ENCODE peak calls at places on chromosome 18, in nine cellular contexts. E is NCI-H2081; F is naive B cell; Q is GM06990; Z is ecto neural progenitor cell; Y is AG09319; K is naive thymus-derived CD8-positive, alpha-beta T cell; B is MCF 10A; T is hepatocyte. P is an unnamed sample.

GRCh38 chr18:8301427-8302172 is 307.6 kb upstream of the RAB12 start:
- DNase-seq in Z (no peak), E (peak; percentile 84), Q (no peak), K (no peak), Y (no peak), T (peak; percentile 13), B (peak; percentile 5), F (no peak), P (no peak)

GRCh38 chr18:8766576-8767253 is 61.4 kb downstream of the MTCL1 start:
- DNase-seq in T (no peak), K (no peak), Q (no peak), E (no peak), Z (no peak), Y (no peak), F (no peak), B (no peak), P (no peak)

GRCh38 chr18:65906621-65907034 is 155.8 kb downstream of the CDH7 start:
- DNase-seq in F (no peak), E (peak; percentile 6), T (peak; percentile 71), K (no peak), Z (no peak), Q (no peak), Y (no peak), B (no peak), P (no peak)

GRCh38 chr18:32158108-32158624 is 31.7 kb upstream of the MEP1B start:
- DNase-seq in Y (peak; percentile 71), B (peak; percentile 92), E (peak; percentile 95), Z (peak; percentile 86), F (peak; percentile 48), T (peak; percentile 93), K (peak; percentile 79), Q (peak; percentile 20), P (peak; percentile 64)

GRCh38 chr18:42412896-42413295 is 457.9 kb downstream of the PIK3C3 start:
- DNase-seq in Y (no peak), Q (no peak), T (no peak), K (no peak), E (no peak), F (no peak), Z (no peak), B (peak; percentile 60), P (no peak)

GRCh38 chr18:42157420-42157819 is 202.4 kb downstream of the PIK3C3 start:
- DNase-seq in E (no peak), F (no peak), Z (no peak), Y (no peak), T (no peak), Q (no peak), K (no peak), B (no peak), P (no peak)

GRCh38 chr18:49757513-49758262 is 55.6 kb downstream of the ACAA2 start:
- DNase-seq in K (no peak), F (no peak), E (no peak), B (peak; percentile 42), Z (no peak), Y (no peak), Q (peak; percentile 17), T (no peak), P (no peak)

GRCh38 chr18:7856733-7857132 is 289.6 kb downstream of the PTPRM start:
- DNase-seq in Q (no peak), B (no peak), Z (no peak), K (no peak), E (no peak), T (peak; percentile 19), F (no peak), Y (no peak), P (no peak)

GRCh38 chr18:7607535-7608173 is 40.5 kb downstream of the PTPRM start:
- DNase-seq in Q (no peak), B (no peak), Y (no peak), Z (no peak), E (no peak), K (no peak), T (no peak), F (no peak), P (no peak)

GRCh38 chr18:62101236-62101635 is 85.6 kb downstream of the PIGN start:
- DNase-seq in Z (no peak), T (no peak), F (no peak), B (no peak), Y (peak; percentile 25), Q (no peak), K (no peak), E (no peak), P (no peak)

GRCh38 chr18:34709104-34709503 is 994 bp upstream of the DTNA start:
- DNase-seq in E (no peak), Q (no peak), Z (peak; percentile 43), Y (peak; percentile 56), K (no peak), F (no peak), T (no peak), B (peak; percentile 91), P (no peak)

GRCh38 chr18:55073116-55073515 is 113.9 kb upstream of the CCDC68 start:
- DNase-seq in E (no peak), T (no peak), Q (no peak), B (peak; percentile 38), K (no peak), F (no peak), Z (no peak), Y (no peak), P (no peak)

GRCh38 chr18:50268022-50268747 is 1.9 kb upstream of the CFAP53 start:
- DNase-seq in K (peak; percentile 71), T (peak; percentile 83), B (no peak), E (no peak), Q (peak; percentile 92), Y (no peak), Z (peak; percentile 91), F (peak; percentile 82), P (no peak)

GRCh38 chr18:65567372-65567771 is 183.4 kb upstream of the CDH7 start:
- DNase-seq in Q (no peak), Z (no peak), K (no peak), F (no peak), T (peak; percentile 40), E (peak; percentile 53), B (peak; percentile 43), Y (no peak), P (no peak)

GRCh38 chr18:61963705-61964104 is 70.9 kb upstream of the RNF152 start:
- DNase-seq in K (no peak), Y (no peak), T (no peak), Q (no peak), E (no peak), B (no peak), Z (no peak), F (no peak), P (no peak)

GRCh38 chr18:71115261-71115660 is 826.4 kb downstream of the SOCS6 start:
- DNase-seq in Y (no peak), F (no peak), B (no peak), Q (no peak), T (no peak), K (no peak), Z (no peak), E (no peak), P (no peak)

GRCh38 chr18:66916834-66917233 is 312.9 kb upstream of the CDH19 start:
- DNase-seq in T (no peak), Q (no peak), F (no peak), E (no peak), Z (no peak), K (no peak), Y (no peak), B (peak; percentile 35), P (no peak)

GRCh38 chr18:26307161-26307773 is 81.0 kb downstream of the TAF4B start:
- DNase-seq in Q (peak; percentile 14), T (peak; percentile 73), B (peak; percentile 65), F (no peak), K (peak; percentile 11), Z (no peak), Y (peak; percentile 12), E (peak; percentile 64), P (peak; percentile 18)

GRCh38 chr18:70294471-70295191 is 5.8 kb downstream of the SOCS6 start:
- DNase-seq in F (no peak), B (no peak), Y (no peak), T (no peak), E (no peak), K (no peak), Z (no peak), Q (no peak), P (no peak)

GRCh38 chr18:48486762-48487161 is 52.1 kb upstream of the CTIF start:
- DNase-seq in K (no peak), T (peak; percentile 23), F (no peak), Q (no peak), Z (no peak), B (no peak), Y (no peak), E (no peak), P (no peak)

GRCh38 chr18:79556829-79557585 is 122.6 kb upstream of the CTDP1 start:
- DNase-seq in B (no peak), Y (no peak), E (no peak), T (no peak), F (no peak), K (no peak), Z (no peak), Q (no peak), P (no peak)

GRCh38 chr18:54254265-54254758 is 15.0 kb upstream of the POLI start:
- DNase-seq in T (peak; percentile 69), Z (no peak), B (peak; percentile 60), F (no peak), Y (no peak), E (no peak), Q (no peak), K (no peak), P (peak; percentile 6)

GRCh38 chr18:68480196-68480595 is 234.7 kb downstream of the TMX3 start:
- DNase-seq in Z (no peak), K (no peak), F (no peak), E (no peak), T (no peak), Q (no peak), Y (no peak), B (no peak), P (no peak)

GRCh38 chr18:2508678-2509077 is 62.6 kb downstream of the METTL4 start:
- DNase-seq in B (no peak), Z (no peak), K (no peak), T (no peak), Y (no peak), E (no peak), Q (no peak), F (no peak), P (no peak)

GRCh38 chr18:56974141-56974540 is 172.7 kb upstream of the BOD1L2 start:
- DNase-seq in K (no peak), F (no peak), E (no peak), Q (no peak), B (no peak), Z (no peak), T (no peak), Y (no peak), P (no peak)

GRCh38 chr18:50879302-50880107 is 587 bp downstream of the ME2 start:
- DNase-seq in Z (no peak), K (peak; percentile 60), Y (no peak), Q (peak; percentile 70), B (peak; percentile 49), T (no peak), F (no peak), E (peak; percentile 42), P (no peak)

P was measured in brain pericyte.